ENCODE peak calls at places on chromosomes 2 and 18, in seven cellular contexts. Z is gastrocnemius medialis, B is body of pancreas, Q is A549, K is HCT116, O is heart left ventricle, A is IMR-90. G is an unnamed sample.

GRCh38 chr2:3827673-3828575 is 124.5 kb downstream of the DCDC2C start:
- ATAC-seq in Z (no peak), B (no peak), Q (peak; percentile 91), K (peak; percentile 88), O (no peak), A (peak; percentile 82), G (no peak)

GRCh38 chr2:222707102-222707688 is 35.7 kb downstream of the MOGAT1 start:
- ATAC-seq in Z (no peak), B (no peak), Q (no peak), K (no peak), O (no peak), A (no peak), G (no peak)

GRCh38 chr18:27042177-27042576 is 142.9 kb downstream of the CHST9 start:
- ATAC-seq in Z (no peak), B (no peak), Q (no peak), K (no peak), O (no peak), A (no peak), G (no peak)

GRCh38 chr2:73952499-73953446 is 26.1 kb downstream of the DGUOK start:
- ATAC-seq in Z (no peak), B (no peak), Q (no peak), K (no peak), O (peak; percentile 87), A (peak; percentile 70), G (peak; percentile 68)

GRCh38 chr2:199488772-199489400 is 31.1 kb upstream of the SATB2 start:
- ATAC-seq in Z (no peak), B (peak; percentile 55), Q (peak; percentile 70), K (peak; percentile 72), O (no peak), A (peak; percentile 86), G (no peak)

GRCh38 chr18:63078471-63078870 is 241.1 kb downstream of the BCL2 start:
- ATAC-seq in Z (no peak), B (no peak), Q (no peak), K (no peak), O (no peak), A (no peak), G (no peak)

GRCh38 chr2:48738806-48739205 is 16.7 kb downstream of the LHCGR start:
- ATAC-seq in Z (no peak), B (no peak), Q (no peak), K (no peak), O (no peak), A (peak; percentile 59), G (no peak)

GRCh38 chr2:105796791-105797190 is 52.1 kb downstream of the NCK2 start:
- ATAC-seq in Z (no peak), B (no peak), Q (no peak), K (no peak), O (no peak), A (peak; percentile 12), G (no peak)

GRCh38 chr2:208240641-208241209 is 14.1 kb downstream of the IDH1 start:
- ATAC-seq in Z (no peak), B (no peak), Q (no peak), K (no peak), O (no peak), A (no peak), G (no peak)

GRCh38 chr2:138421315-138421970 is 80.1 kb upstream of the SPOPL start:
- ATAC-seq in Z (no peak), B (peak; percentile 38), Q (peak; percentile 60), K (peak; percentile 81), O (no peak), A (peak; percentile 54), G (no peak)

GRCh38 chr2:195562624-195563566 is 94.1 kb upstream of the SLC39A10 start:
- ATAC-seq in Z (no peak), B (no peak), Q (peak; percentile 34), K (no peak), O (no peak), A (no peak), G (no peak)

GRCh38 chr2:101410716-101411115 is 23.4 kb upstream of the CREG2 start:
- ATAC-seq in Z (no peak), B (no peak), Q (peak; percentile 37), K (no peak), O (no peak), A (no peak), G (no peak)

GRCh38 chr18:35106845-35107148 is 65.6 kb downstream of the MAPRE2 start:
- ATAC-seq in Z (no peak), B (no peak), Q (no peak), K (no peak), O (no peak), A (no peak), G (no peak)

GRCh38 chr2:46363535-46364170 is 66.4 kb downstream of the EPAS1 start:
- ATAC-seq in Z (no peak), B (no peak), Q (peak; percentile 20), K (no peak), O (peak; percentile 52), A (peak; percentile 71), G (no peak)

GRCh38 chr2:77457665-77458064 is 64.5 kb downstream of the LRRTM4 start:
- ATAC-seq in Z (no peak), B (no peak), Q (no peak), K (no peak), O (peak; percentile 95), A (no peak), G (no peak)

GRCh38 chr18:6078877-6079276 is 183.6 kb upstream of the TMEM200C start:
- ATAC-seq in Z (no peak), B (no peak), Q (no peak), K (no peak), O (no peak), A (no peak), G (no peak)

DNA sequence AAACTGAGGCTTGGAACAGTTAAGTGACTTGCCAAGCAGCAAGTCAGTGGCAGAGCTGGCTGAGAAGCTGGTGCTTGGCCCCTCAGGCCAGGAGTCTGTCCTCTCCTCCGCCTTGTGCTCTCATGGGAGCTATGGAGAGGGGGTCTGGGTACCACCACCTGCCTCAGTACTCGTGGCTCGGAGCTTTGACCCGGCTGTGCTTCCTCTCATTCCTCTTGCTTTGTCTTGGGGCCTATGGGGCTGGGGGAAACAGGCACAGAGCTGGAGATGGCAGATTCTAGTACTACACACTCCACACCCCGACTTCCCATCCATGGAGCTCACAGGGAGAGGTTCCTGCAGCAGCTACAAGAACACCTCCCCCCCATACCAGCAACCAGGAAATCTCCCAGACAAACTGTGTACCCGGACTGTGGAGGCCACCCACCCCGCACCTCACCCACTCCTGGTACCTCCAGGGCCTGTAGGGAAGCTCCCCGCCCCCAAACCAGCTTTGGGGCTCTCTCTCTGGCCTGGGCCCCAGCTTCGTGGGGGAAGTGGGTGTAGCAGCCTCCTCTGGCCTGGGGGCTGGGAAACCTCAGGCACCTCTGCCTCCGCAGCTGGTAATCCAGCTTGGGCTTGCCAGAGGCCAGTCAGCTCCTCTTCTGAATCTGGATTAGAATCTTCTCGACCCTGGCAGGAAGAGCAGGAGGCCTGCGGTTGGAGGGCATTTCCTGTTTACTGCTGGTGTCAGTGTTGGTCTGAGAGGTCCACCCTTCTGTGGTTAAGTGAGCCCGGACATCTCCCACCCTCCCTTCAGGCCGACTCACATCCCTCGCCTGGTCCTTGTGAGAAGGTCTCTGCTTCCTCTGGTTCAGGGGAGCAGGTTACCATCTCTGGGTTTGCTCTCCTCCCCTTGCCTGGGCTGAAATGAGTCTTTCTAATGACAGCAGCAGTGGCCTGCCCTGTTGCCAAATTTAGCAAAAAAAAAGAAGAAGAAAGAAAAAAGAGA is 22.3 kb upstream of the RHOB start:
- ATAC-seq in Z (no peak), B (no peak), Q (no peak), K (no peak), O (peak; percentile 38), A (peak; percentile 81), G (peak; percentile 10)
- TF ChIP-seq POLR2A in Z (peak; percentile 7), B (no peak), Q (no peak), K (no peak), O (no peak), A (peak; percentile 27), G (no peak)

GRCh38 chr18:24840640-24841039 is 380.2 kb downstream of the HRH4 start:
- ATAC-seq in Z (no peak), B (no peak), Q (no peak), K (no peak), O (no peak), A (no peak), G (no peak)
- H3K27ac ChIP-seq in Z (no peak overlapping the region), B (no peak overlapping the region), Q (no peak overlapping the region), K (no peak overlapping the region), O (no peak overlapping the region), A (no peak overlapping the region), G (no peak overlapping the region)

GRCh38 chr2:200587007-200587616 is 1.3 kb downstream of the AOX1 start:
- ATAC-seq in Z (no peak), B (peak; percentile 13), Q (peak; percentile 30), K (no peak), O (no peak), A (no peak), G (no peak)

GRCh38 chr2:200585340-200585729 is 479 bp upstream of the AOX1 start:
- ATAC-seq in Z (no peak), B (no peak), Q (no peak), K (no peak), O (no peak), A (no peak), G (no peak)

GRCh38 chr2:200586644-200586975 is 796 bp downstream of the AOX1 start:
- ATAC-seq in Z (no peak), B (peak; percentile 15), Q (no peak), K (no peak), O (peak; percentile 8), A (no peak), G (no peak)

GRCh38 chr2:200584639-200585038 is 1.2 kb upstream of the AOX1 start:
- ATAC-seq in Z (no peak), B (no peak), Q (no peak), K (no peak), O (no peak), A (no peak), G (no peak)

GRCh38 chr2:200585730-200586643 is at the start of gene AOX1:
- ATAC-seq in Z (peak; percentile 74), B (peak; percentile 81), Q (peak; percentile 35), K (no peak), O (peak; percentile 80), A (peak; percentile 85), G (peak; percentile 87)
- TF ChIP-seq POLR2A in Z (peak; percentile 43), B (no peak), Q (no peak), K (no peak), O (no peak), A (no peak), G (peak; percentile 43)

GRCh38 chr2:6977095-6977777 is 60.0 kb downstream of the RNF144A start:
- ATAC-seq in Z (peak; percentile 56), B (peak; percentile 80), Q (peak; percentile 70), K (no peak), O (peak; percentile 88), A (no peak), G (peak; percentile 78)

GRCh38 chr2:6977786-6978185 is 60.6 kb downstream of the RNF144A start:
- ATAC-seq in Z (no peak), B (no peak), Q (no peak), K (no peak), O (no peak), A (no peak), G (no peak)

GRCh38 chr2:6973895-6974545 is 56.8 kb downstream of the RNF144A start:
- ATAC-seq in Z (no peak), B (no peak), Q (no peak), K (peak; percentile 85), O (no peak), A (no peak), G (no peak)

GRCh38 chr2:6978991-6979390 is 61.8 kb downstream of the RNF144A start:
- ATAC-seq in Z (no peak), B (no peak), Q (no peak), K (no peak), O (no peak), A (no peak), G (no peak)

DNA sequence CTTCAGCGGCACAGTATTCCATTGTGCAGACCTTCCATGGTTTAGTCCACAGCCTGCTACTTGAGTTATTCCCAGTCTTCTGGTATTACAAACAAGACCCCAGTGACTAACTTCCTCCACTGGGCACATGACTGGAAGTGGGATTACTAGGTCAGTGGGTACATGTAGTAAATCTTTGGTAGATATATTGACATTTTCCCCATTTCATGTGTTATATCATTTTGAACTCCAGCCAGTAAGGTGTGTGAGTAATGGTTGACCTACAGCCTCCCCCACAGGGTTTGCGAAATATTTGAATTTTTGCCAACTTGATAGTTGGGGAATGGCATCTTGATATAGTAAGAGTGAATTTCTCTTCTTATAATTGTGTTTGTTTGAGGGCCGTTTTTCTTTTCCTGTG is 58.8 kb downstream of the RNF144A start:
- ATAC-seq in Z (no peak), B (peak; percentile 67), Q (peak; percentile 43), K (peak; percentile 34), O (no peak), A (no peak), G (no peak)
- H3K27ac ChIP-seq in Z (no peak overlapping the region), B (peak overlapping the region; percentile 21), Q (no peak overlapping the region), K (no peak overlapping the region), O (no peak overlapping the region), A (no peak overlapping the region), G (no peak overlapping the region)